ENCODE peak calls at places on chromosome 12, in six cellular contexts. L is cardiac muscle cell, R is neural progenitor cell, V is RWPE2, B is left ventricle myocardium inferior, J is MM.1S. H is an unnamed sample. For H3K9me3, the result is how much of the 10 kb centered on the place peaks cover.

GRCh38 chr12:120598674-120599463 is 17.7 kb upstream of the POP5 start:
- DNase-seq in L (peak), R (no peak), V (no peak), B (no peak), J (peak), H (peak)

GRCh38 chr12:46403732-46404097 is 31.1 kb upstream of the SLC38A2 start:
- DNase-seq in L (no peak), R (no peak), V (no peak), B (no peak), J (peak), H (no peak)

GRCh38 chr12:113655479-113655878 is 183.8 kb upstream of the LHX5 start:
- DNase-seq in L (no peak), R (no peak), V (no peak), B (no peak), J (no peak), H (no peak)

GRCh38 chr12:56581418-56582145 is 48.5 kb downstream of the BAZ2A start:
- DNase-seq in L (no peak), R (no peak), V (no peak), B (no peak), J (no peak), H (no peak)

GRCh38 chr12:131873293-131873692 is 21.1 kb upstream of the ULK1 start:
- DNase-seq in L (no peak), R (no peak), V (no peak), B (no peak), J (no peak), H (peak)

GRCh38 chr12:127282786-127283565 is 984.0 kb upstream of the TMEM132C start:
- DNase-seq in L (no peak), R (no peak), V (no peak), B (no peak), J (no peak), H (no peak)

GRCh38 chr12:71139153-71139735 is 18.6 kb downstream of the TSPAN8 start:
- DNase-seq in L (no peak), R (no peak), V (no peak), B (no peak), J (no peak), H (no peak)

GRCh38 chr12:132248439-132249157 is 80.8 kb downstream of the GALNT9 start:
- DNase-seq in L (peak), R (peak), V (peak), B (no peak), J (no peak), H (peak)

GRCh38 chr12:104218935-104219334 is 3.4 kb downstream of the TXNRD1 start:
- DNase-seq in L (peak), R (no peak), V (no peak), B (no peak), J (no peak), H (no peak)

GRCh38 chr12:121209629-121210572 is at the start of gene P2RX4:
- DNase-seq in L (peak), R (peak), V (no peak), B (peak), J (peak), H (peak)

GRCh38 chr12:83016226-83016835 is 329.6 kb downstream of the TMTC2 start:
- DNase-seq in L (peak), R (no peak), V (no peak), B (no peak), J (no peak), H (no peak)

GRCh38 chr12:7303230-7303629 is 642 bp upstream of the ACSM4 start:
- DNase-seq in L (peak), R (no peak), V (no peak), B (no peak), J (no peak), H (no peak)

GRCh38 chr12:121060149-121061001 is 21.3 kb upstream of the OASL start:
- DNase-seq in L (peak), R (peak), V (no peak), B (no peak), J (peak), H (peak)

GRCh38 chr12:119938049-119938667 is 50.9 kb upstream of the BICDL1 start:
- DNase-seq in L (peak), R (peak), V (no peak), B (peak), J (peak), H (no peak)

GRCh38 chr12:490260-490659 is 30.5 kb downstream of the B4GALNT3 start:
- DNase-seq in L (no peak), R (no peak), V (peak), B (no peak), J (no peak), H (no peak)

GRCh38 chr12:22353615-22354325 is 19.3 kb upstream of the ST8SIA1 start:
- DNase-seq in L (no peak), R (no peak), V (no peak), B (no peak), J (no peak), H (no peak)

DNA sequence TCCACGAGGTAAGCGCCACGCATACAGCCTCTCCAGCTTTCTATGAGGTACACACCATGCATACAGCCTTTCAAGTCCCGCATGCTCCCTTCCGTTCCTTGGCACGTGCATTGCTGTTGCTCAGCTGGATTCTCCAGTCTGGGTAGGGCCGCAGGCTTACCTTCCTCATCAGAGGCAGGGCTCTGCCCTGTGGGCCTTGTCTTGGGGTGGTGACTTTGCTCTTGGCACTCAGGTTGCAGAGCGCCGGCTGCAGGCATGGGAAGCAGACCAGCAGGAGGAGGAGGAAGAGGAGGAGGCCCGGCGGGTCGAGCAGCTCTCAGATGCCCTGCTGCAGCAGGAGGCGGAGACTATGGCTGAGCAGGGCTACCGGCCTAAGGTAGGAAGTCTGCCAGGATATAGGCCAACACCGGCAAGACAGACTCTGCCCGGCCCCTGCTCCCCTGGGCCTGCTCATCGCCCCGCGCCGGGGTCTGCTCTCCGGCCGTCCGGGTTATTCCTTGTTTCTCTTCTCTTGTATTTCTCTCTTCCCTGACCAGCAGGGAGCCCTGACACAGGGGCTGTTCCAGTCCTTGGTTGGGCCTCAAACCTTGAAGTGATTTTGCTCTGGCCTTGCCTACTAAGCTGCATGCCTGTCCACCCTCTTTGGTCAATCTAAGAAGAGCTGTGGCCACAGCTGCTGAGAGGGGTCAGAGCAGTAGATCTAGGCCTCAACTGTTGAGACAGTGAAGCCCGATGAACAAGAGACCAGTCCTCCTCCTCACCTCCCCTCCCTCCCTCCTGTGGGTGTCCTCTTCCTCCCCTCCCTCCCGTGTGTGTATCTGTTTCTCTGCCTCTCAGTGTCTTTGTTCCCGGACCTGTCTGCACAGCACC is 15.3 kb downstream of the TCHP start:
- DNase-seq in L (no peak), R (no peak), V (no peak), B (no peak), J (no peak), H (no peak)
- TF ChIP-seq CTCF in L (no peak), R (no peak), V (no peak), B (no peak), J (no peak), H (no peak)

DNA sequence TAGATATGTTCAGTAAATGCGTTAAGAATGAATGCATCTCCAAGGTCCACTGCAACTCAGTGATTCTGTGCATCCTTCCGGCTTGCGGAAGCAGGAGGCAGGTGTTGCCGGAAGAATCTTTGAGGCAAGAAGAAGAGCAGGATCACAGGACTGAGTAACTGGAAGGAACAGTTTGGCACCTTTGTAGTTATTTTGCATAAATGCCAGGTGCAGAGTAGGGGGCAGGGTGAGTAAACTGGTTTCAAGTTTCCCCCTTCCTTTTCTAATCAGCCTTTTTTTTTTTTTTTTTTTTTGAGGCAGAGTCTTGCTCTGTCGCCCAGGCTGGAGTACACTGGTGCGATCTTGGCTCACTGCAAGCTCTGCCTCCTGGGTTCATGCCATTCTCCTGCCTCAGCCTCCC is 22.3 kb downstream of the DYRK4 start:
- DNase-seq in L (no peak), R (no peak), V (peak), B (no peak), J (no peak), H (no peak)
- H3K27ac ChIP-seq in L (no peak), R (no peak), V (no peak), B (no peak), J (no peak), H (no peak)

GRCh38 chr12:30396576-30396975 is 299.1 kb downstream of the IPO8 start:
- DNase-seq in L (no peak), R (no peak), V (no peak), B (no peak), J (no peak), H (no peak)

GRCh38 chr12:30395190-30395589 is 300.5 kb downstream of the IPO8 start:
- DNase-seq in L (no peak), R (no peak), V (no peak), B (no peak), J (no peak), H (no peak)

GRCh38 chr12:30391766-30392366 is 303.8 kb downstream of the IPO8 start:
- DNase-seq in L (no peak), R (no peak), V (no peak), B (no peak), J (no peak), H (no peak)
- H3K9me3 ChIP-seq in L (under half), R (under half), V (under half), B (under half), J (under half), H (under half)

GRCh38 chr12:3667485-3667884 is 85.4 kb downstream of the CRACR2A start:
- DNase-seq in L (no peak), R (peak), V (no peak), B (no peak), J (no peak), H (no peak)
- TF ChIP-seq CTCF in L (no peak), R (peak), V (no peak), B (no peak), J (no peak), H (no peak)

DNA sequence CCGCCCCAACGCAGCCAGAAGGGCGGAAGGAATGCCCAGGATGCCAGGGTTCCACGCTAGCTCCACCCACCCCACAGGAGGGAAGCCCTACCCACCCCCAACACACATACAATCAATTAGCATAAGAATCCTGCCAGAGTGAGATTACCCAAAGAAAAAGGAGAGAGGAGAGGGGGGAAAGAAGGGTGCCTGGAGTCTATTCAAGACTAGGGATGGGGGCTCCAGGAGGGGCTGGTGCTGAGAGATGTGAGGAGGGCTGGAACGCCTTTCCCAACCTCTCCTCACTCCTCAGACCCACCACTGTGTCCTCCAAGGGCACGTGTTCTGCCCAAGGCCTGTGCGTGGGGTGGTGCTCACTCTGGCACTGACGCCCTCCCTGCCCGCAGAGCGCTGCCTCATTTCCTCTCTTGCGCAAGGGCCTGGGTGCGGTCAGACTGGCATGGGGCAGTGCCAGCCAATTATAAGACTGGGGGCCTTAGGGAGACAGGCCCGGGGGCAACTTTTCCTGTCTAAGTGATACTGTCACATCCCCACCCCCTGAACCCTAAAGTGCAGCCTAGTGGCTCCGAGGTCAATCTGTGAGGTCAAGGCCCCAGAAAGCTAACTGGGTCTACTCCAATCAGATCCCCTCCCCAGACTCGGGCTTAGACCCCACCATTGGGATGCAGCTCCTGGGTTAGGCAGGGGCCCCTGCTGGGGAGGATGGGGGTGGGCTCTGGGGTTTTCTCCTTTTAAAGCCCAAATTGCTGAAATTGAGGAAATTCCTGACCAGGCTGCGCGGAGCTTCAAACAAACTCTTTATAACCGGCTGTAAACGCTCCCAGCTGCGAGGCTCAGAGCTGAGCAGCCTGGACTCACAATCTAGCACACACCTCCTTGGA is 10.2 kb upstream of the ITGB7 start:
- DNase-seq in L (peak), R (peak), V (no peak), B (peak), J (no peak), H (peak)
- H3K27ac ChIP-seq in L (no peak), R (no peak), V (peak), B (peak), J (no peak), H (peak)

GRCh38 chr12:34605955-34606748 is 583.9 kb downstream of the ALG10 start:
- DNase-seq in L (no peak), R (no peak), V (peak), B (no peak), J (no peak), H (peak)

GRCh38 chr12:34606749-34607519 is 584.6 kb downstream of the ALG10 start:
- DNase-seq in L (no peak), R (no peak), V (no peak), B (no peak), J (no peak), H (peak)

GRCh38 chr12:34605510-34605887 is 583.2 kb downstream of the ALG10 start:
- DNase-seq in L (no peak), R (no peak), V (no peak), B (no peak), J (no peak), H (peak)

GRCh38 chr12:34604631-34605509 is 582.6 kb downstream of the ALG10 start:
- DNase-seq in L (no peak), R (no peak), V (peak), B (no peak), J (no peak), H (peak)

DNA sequence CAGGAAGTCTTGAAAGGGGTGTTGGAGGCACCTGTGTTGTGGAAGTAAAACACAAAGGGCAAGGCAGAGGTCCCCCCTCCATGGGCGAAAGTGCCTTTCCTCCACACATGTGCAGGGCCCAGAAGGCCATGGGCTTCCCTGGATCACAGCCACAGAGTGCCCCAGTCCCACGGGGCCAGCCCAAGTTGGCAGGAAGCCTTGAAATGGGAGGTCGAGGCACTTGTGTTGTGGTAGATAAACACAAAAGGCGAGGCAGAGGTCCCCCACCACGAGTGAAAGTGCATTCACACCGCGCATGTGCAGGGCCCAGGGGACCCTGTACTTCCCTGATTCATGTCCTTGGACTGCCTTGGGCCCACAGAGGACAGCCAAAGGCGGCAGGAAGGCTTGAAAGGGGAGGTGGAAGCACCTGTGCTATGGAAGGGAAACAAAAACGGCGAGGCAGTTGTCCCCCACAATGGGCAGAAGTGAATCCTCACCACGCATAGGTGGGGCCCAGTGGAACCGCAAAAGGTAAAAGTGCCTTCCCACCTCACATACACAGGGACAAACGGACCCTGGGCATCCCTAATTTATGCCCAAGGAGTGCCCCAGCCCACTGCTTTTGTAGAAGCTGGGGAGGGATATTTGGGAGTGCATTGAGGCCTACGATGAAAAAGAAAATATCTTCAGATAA is 585.4 kb downstream of the ALG10 start:
- DNase-seq in L (no peak), R (no peak), V (no peak), B (no peak), J (no peak), H (peak)
- H3K9me3 ChIP-seq in L (under half), R (under half), V (under half), B (half or more), J (under half), H (under half)

DNA sequence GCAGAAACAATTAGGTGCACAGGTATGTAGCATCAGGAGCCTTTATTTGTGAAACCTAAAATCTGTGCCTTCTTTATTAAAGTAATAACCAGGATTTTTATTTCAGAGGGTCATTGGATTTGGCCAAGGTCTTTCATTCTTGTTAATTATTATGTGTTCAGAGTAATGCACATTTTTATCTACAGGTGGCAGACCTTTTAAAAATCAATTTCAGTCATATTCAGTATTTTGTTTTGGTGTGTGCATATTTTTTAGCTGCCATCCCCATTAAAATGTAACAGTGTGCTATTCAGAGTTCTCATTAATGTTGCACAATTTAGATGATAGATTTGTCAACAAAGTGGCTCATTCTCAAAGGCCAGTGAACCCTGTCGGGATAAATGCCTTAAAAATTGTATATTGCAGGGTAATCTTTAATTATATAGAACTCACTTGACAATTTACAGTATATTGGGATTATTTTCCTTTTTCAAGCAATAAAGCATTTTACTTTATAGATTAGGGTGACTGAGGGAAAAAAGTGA is 319.3 kb upstream of the SOX5 start:
- DNase-seq in L (peak), R (no peak), V (no peak), B (no peak), J (no peak), H (no peak)
- TF ChIP-seq CTCF in L (no peak), R (peak), V (peak), B (no peak), J (peak), H (no peak)

H was measured in lower lobe of right lung.